ENCODE peak calls at places on chromosome 15, in five cellular contexts. S, C, A, P and R are unnamed samples.

GRCh38 chr15:85788796-85789495 is 5.8 kb downstream of the KLHL25 start:
- DNase-seq in C (no peak), S (no peak), P (peak), A (no peak), R (no peak)

GRCh38 chr15:40054746-40055575 is 16.0 kb upstream of the SRP14 start:
- DNase-seq in A (peak), P (peak), S (no peak), C (no peak), R (peak)

GRCh38 chr15:71080166-71080565 is 35.1 kb upstream of the THSD4 start:
- DNase-seq in A (no peak), C (no peak), S (no peak), P (peak), R (no peak)

GRCh38 chr15:70266412-70267089 is 168.8 kb upstream of the TLE3 start:
- DNase-seq in C (no peak), A (peak), S (peak), P (no peak), R (peak)

GRCh38 chr15:71705151-71705550 is 105.2 kb upstream of the NR2E3 start:
- DNase-seq in C (peak), S (no peak), A (no peak), P (no peak), R (peak)

GRCh38 chr15:61393949-61394348 is 164.8 kb upstream of the RORA start:
- DNase-seq in P (no peak), A (no peak), S (no peak), C (no peak), R (no peak)

GRCh38 chr15:86164222-86164898 is 84.7 kb downstream of the AGBL1 start:
- DNase-seq in S (no peak), P (no peak), A (no peak), C (no peak), R (no peak)

GRCh38 chr15:87167055-87167454 is 1087.4 kb downstream of the AGBL1 start:
- DNase-seq in A (no peak), P (peak), S (no peak), C (no peak), R (no peak)

GRCh38 chr15:64749167-64749566 is 26.2 kb downstream of the RBPMS2 start:
- DNase-seq in C (no peak), A (no peak), P (peak), S (no peak), R (peak)

GRCh38 chr15:25238716-25239470 is 199.9 kb downstream of the UBE3A start:
- DNase-seq in P (no peak), A (no peak), C (no peak), S (no peak), R (no peak)

GRCh38 chr15:59244337-59244736 is 37.7 kb downstream of the LDHAL6B start:
- DNase-seq in S (no peak), P (no peak), C (no peak), A (peak), R (no peak)

GRCh38 chr15:63599401-63600000 is 2.3 kb downstream of the FBXL22 start:
- DNase-seq in A (peak), P (peak), C (peak), S (no peak), R (peak)

GRCh38 chr15:59536553-59536952 is 75.0 kb upstream of the GCNT3 start:
- DNase-seq in S (no peak), C (no peak), P (no peak), A (no peak), R (no peak)

GRCh38 chr15:50183112-50183794 is 1.3 kb downstream of the SLC27A2 start:
- DNase-seq in A (peak), C (no peak), S (no peak), P (peak), R (no peak)

GRCh38 chr15:42503822-42504221 is 8.4 kb downstream of the SNAP23 start:
- DNase-seq in P (no peak), A (no peak), C (no peak), S (no peak), R (no peak)

GRCh38 chr15:62940755-62941361 is 101.7 kb upstream of the TPM1 start:
- DNase-seq in A (no peak), S (no peak), P (peak), C (no peak), R (peak)

GRCh38 chr15:74130089-74130848 is at the start of gene ISLR2:
- DNase-seq in P (no peak), A (peak), S (no peak), C (peak), R (no peak)

GRCh38 chr15:100715571-100716455 is 113.4 kb downstream of the ASB7 start:
- DNase-seq in A (no peak), C (no peak), P (no peak), S (no peak), R (no peak)

GRCh38 chr15:59436774-59437472 is 1.1 kb upstream of the FAM81A start:
- DNase-seq in A (no peak), C (peak), S (no peak), P (no peak), R (peak)

GRCh38 chr15:40115670-40116093 is 7.0 kb upstream of the BMF start:
- DNase-seq in P (peak), C (peak), A (peak), S (no peak), R (peak)

GRCh38 chr15:29805708-29806104 is 16.6 kb downstream of the TJP1 start:
- DNase-seq in C (no peak), P (no peak), A (no peak), S (no peak), R (no peak)

GRCh38 chr15:52011711-52012144 is 7.3 kb upstream of the MAPK6 start:
- DNase-seq in P (no peak), A (no peak), S (no peak), C (no peak), R (no peak)

GRCh38 chr15:39699531-39700110 is 83.0 kb downstream of the FSIP1 start:
- DNase-seq in P (no peak), S (no peak), C (no peak), A (no peak), R (no peak)

GRCh38 chr15:70921297-70921696 is 28.7 kb downstream of the LRRC49 start:
- DNase-seq in A (no peak), C (no peak), P (no peak), S (no peak), R (no peak)

GRCh38 chr15:93462690-93463089 is 373.7 kb upstream of the RGMA start:
- DNase-seq in P (no peak), A (no peak), C (no peak), S (no peak), R (no peak)

GRCh38 chr15:70029297-70029701 is 68.4 kb downstream of the TLE3 start:
- DNase-seq in A (no peak), P (no peak), C (no peak), S (no peak), R (no peak)

GRCh38 chr15:85479071-85479647 is 98.8 kb downstream of the AKAP13 start:
- DNase-seq in P (peak), S (no peak), C (peak), A (no peak), R (peak)

GRCh38 chr15:41024141-41024540 is 70.9 kb downstream of the CHAC1 start:
- DNase-seq in S (no peak), A (no peak), P (no peak), C (no peak), R (peak)

GRCh38 chr15:57923750-57924149 is 141.8 kb downstream of the ALDH1A2 start:
- DNase-seq in C (no peak), A (no peak), S (no peak), P (no peak), R (no peak)

GRCh38 chr15:35669457-35670045 is 123.6 kb upstream of the DPH6 start:
- DNase-seq in P (peak), A (no peak), C (no peak), S (no peak), R (no peak)